ENCODE peak calls at places on chromosomes 4 and X, in seven cellular contexts. One of them, this sample, is unnamed.

GRCh38 chr4:177339794-177340374 is 30.2 kb downstream of the NEIL3 start:
- DNase-seq in IMR-90: peak; percentile 51
- DNase-seq in small intestine: peak; percentile 69
- DNase-seq in tibial nerve: no peak
- DNase-seq in lower lobe of right lung: no peak
- DNase-seq in adrenal gland: no peak
- DNase-seq in mesenchymal stem cell: peak; percentile 66
- DNase-seq in this sample: no peak

GRCh38 chrX:7941390-7942042 is 14.3 kb upstream of the PNPLA4 start:
- DNase-seq in adrenal gland: no peak
- DNase-seq in lower lobe of right lung: no peak
- DNase-seq in small intestine: peak; percentile 34
- DNase-seq in tibial nerve: no peak
- DNase-seq in mesenchymal stem cell: no peak
- DNase-seq in IMR-90: peak; percentile 7
- DNase-seq in this sample: no peak

GRCh38 chr4:165343353-165344191 is 16.1 kb downstream of the MSMO1 start:
- DNase-seq in lower lobe of right lung: no peak
- DNase-seq in IMR-90: no peak
- DNase-seq in tibial nerve: no peak
- DNase-seq in adrenal gland: no peak
- DNase-seq in mesenchymal stem cell: no peak
- DNase-seq in small intestine: peak; percentile 42
- DNase-seq in this sample: no peak

GRCh38 chrX:68894513-68895338 is 65.9 kb downstream of the EFNB1 start:
- DNase-seq in lower lobe of right lung: peak; percentile 67
- DNase-seq in IMR-90: peak; percentile 18
- DNase-seq in tibial nerve: peak; percentile 37
- DNase-seq in small intestine: peak; percentile 72
- DNase-seq in adrenal gland: peak; percentile 42
- DNase-seq in mesenchymal stem cell: peak; percentile 63
- DNase-seq in this sample: no peak

GRCh38 chr4:3680656-3681055 is 85.5 kb upstream of the ADRA2C start:
- DNase-seq in IMR-90: no peak
- DNase-seq in adrenal gland: no peak
- DNase-seq in tibial nerve: no peak
- DNase-seq in small intestine: no peak
- DNase-seq in mesenchymal stem cell: no peak
- DNase-seq in lower lobe of right lung: peak; percentile 19
- DNase-seq in this sample: no peak

GRCh38 chr4:33837043-33837442 is 2407.3 kb downstream of the ARAP2 start:
- DNase-seq in adrenal gland: no peak
- DNase-seq in tibial nerve: no peak
- DNase-seq in small intestine: no peak
- DNase-seq in lower lobe of right lung: no peak
- DNase-seq in IMR-90: peak; percentile 80
- DNase-seq in mesenchymal stem cell: peak; percentile 79
- DNase-seq in this sample: no peak

GRCh38 chr4:3384771-3385701 is 56.7 kb upstream of the HGFAC start:
- DNase-seq in small intestine: peak; percentile 67
- DNase-seq in mesenchymal stem cell: no peak
- DNase-seq in IMR-90: no peak
- DNase-seq in tibial nerve: peak; percentile 49
- DNase-seq in lower lobe of right lung: peak; percentile 84
- DNase-seq in adrenal gland: peak; percentile 67
- DNase-seq in this sample: no peak

GRCh38 chrX:38919853-38920528 is 118.7 kb downstream of the MID1IP1 start:
- DNase-seq in lower lobe of right lung: no peak
- DNase-seq in mesenchymal stem cell: no peak
- DNase-seq in tibial nerve: no peak
- DNase-seq in adrenal gland: no peak
- DNase-seq in small intestine: no peak
- DNase-seq in IMR-90: no peak
- DNase-seq in this sample: no peak

GRCh38 chr4:73777612-73778011 is 37.2 kb downstream of the CXCL8 start:
- DNase-seq in lower lobe of right lung: no peak
- DNase-seq in IMR-90: peak; percentile 7
- DNase-seq in mesenchymal stem cell: no peak
- DNase-seq in small intestine: no peak
- DNase-seq in tibial nerve: no peak
- DNase-seq in adrenal gland: no peak
- DNase-seq in this sample: no peak

GRCh38 chr4:55116450-55116849 is 8.9 kb downstream of the KDR start:
- DNase-seq in small intestine: no peak
- DNase-seq in IMR-90: no peak
- DNase-seq in tibial nerve: no peak
- DNase-seq in lower lobe of right lung: no peak
- DNase-seq in mesenchymal stem cell: no peak
- DNase-seq in adrenal gland: no peak
- DNase-seq in this sample: no peak

GRCh38 chr4:169976951-169977350 is 49.2 kb downstream of the MFAP3L start:
- DNase-seq in adrenal gland: no peak
- DNase-seq in mesenchymal stem cell: no peak
- DNase-seq in tibial nerve: no peak
- DNase-seq in IMR-90: no peak
- DNase-seq in small intestine: no peak
- DNase-seq in lower lobe of right lung: no peak
- DNase-seq in this sample: no peak

GRCh38 chr4:15670576-15670975 is 11.1 kb upstream of the FAM200B start:
- DNase-seq in tibial nerve: no peak
- DNase-seq in lower lobe of right lung: no peak
- DNase-seq in small intestine: no peak
- DNase-seq in adrenal gland: no peak
- DNase-seq in IMR-90: no peak
- DNase-seq in mesenchymal stem cell: no peak
- DNase-seq in this sample: no peak

GRCh38 chr4:48899950-48900349 is 6.6 kb downstream of the OCIAD2 start:
- DNase-seq in lower lobe of right lung: no peak
- DNase-seq in tibial nerve: no peak
- DNase-seq in mesenchymal stem cell: peak; percentile 64
- DNase-seq in IMR-90: peak; percentile 19
- DNase-seq in small intestine: no peak
- DNase-seq in adrenal gland: no peak
- DNase-seq in this sample: no peak

GRCh38 chr4:48904101-48904500 is 2.5 kb downstream of the OCIAD2 start:
- DNase-seq in small intestine: no peak
- DNase-seq in IMR-90: no peak
- DNase-seq in tibial nerve: no peak
- DNase-seq in mesenchymal stem cell: no peak
- DNase-seq in adrenal gland: no peak
- DNase-seq in lower lobe of right lung: no peak
- DNase-seq in this sample: no peak

GRCh38 chr4:48901196-48901595 is 5.4 kb downstream of the OCIAD2 start:
- DNase-seq in mesenchymal stem cell: no peak
- DNase-seq in IMR-90: no peak
- DNase-seq in lower lobe of right lung: no peak
- DNase-seq in tibial nerve: no peak
- DNase-seq in small intestine: no peak
- DNase-seq in adrenal gland: no peak
- DNase-seq in this sample: no peak

GRCh38 chr4:48904541-48905142 is 1.9 kb downstream of the OCIAD2 start:
- DNase-seq in small intestine: no peak
- DNase-seq in mesenchymal stem cell: peak; percentile 4
- DNase-seq in tibial nerve: no peak
- DNase-seq in IMR-90: peak; percentile 29
- DNase-seq in adrenal gland: no peak
- DNase-seq in lower lobe of right lung: no peak
- DNase-seq in this sample: no peak

DNA sequence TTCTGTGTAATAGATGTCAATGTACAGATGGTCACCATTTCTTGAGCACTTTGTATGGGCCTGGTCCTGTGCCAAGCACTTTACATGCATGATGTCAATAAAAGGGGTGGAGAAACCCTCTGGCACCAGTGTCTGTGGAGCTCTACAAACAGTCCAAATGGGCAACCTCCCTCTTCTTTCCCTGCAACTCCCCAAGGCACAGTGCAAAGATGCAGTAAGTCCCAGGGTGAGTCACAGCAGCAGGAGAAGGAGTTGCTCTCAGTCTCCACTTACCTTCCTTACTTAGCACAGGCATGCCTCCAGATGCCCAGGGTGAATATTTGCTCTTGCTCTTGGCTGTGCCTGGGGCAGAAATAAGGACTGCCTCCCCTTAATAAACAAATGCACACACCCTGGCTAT is 4.3 kb downstream of the OCIAD2 start:
- DNase-seq in tibial nerve: no peak
- DNase-seq in mesenchymal stem cell: peak; percentile 35
- DNase-seq in adrenal gland: no peak
- DNase-seq in IMR-90: peak; percentile 30
- DNase-seq in lower lobe of right lung: no peak
- DNase-seq in small intestine: peak; percentile 62
- DNase-seq in this sample: no peak
- H3K4me1 ChIP-seq in tibial nerve: peaks cover 5% of the 10 kb centered on the region
- H3K4me1 ChIP-seq in mesenchymal stem cell: peaks cover 24% of the 10 kb centered on the region
- H3K4me1 ChIP-seq in adrenal gland: peaks cover 13% of the 10 kb centered on the region
- H3K4me1 ChIP-seq in IMR-90: peaks cover 1% of the 10 kb centered on the region
- H3K4me1 ChIP-seq in lower lobe of right lung: peaks cover 19% of the 10 kb centered on the region
- H3K4me1 ChIP-seq in small intestine: peaks cover 2% of the 10 kb centered on the region
- H3K4me1 ChIP-seq in this sample: peaks cover 5% of the 10 kb centered on the region

DNA sequence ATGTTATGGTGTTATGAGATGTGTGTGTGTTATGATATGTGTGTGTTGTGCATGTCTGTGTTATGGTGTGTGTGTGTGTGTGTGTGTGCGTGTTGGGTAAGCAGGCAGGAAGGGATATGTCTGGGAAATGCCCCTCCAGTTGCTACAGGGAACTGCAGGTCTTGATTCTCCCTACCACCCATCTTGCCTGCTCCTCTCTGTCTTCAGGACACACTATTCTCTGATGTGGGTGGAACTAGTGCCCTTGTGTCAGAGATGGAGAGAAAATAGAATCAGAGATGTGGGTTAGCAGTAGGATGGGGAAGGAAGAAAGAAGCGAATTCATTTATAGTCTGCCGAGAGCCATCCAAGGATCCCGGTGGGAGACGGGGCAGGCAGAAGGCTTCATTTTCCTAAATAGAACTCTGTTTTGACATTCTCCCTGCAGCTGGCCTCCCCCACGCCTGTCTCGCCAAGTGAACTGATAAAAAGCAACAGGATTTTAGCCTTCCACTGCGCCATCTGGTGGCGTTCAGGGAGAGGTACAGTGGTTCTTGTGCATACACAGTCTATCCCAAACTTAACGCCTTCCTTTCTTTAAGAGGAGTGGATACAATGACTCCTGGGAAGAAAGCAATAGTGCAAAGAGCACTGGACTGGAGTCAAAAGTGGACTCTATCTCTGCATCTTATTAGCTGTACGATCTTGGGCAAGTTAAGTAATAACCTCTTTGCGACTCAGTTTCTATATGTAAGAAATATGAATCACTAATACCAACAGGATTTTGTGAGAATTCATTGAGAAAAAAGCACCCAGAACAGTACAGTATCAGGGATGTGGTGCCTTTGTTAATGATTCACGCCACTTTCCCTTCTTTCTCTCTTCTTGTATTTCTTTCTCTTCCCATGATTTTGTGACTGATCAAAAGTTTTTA is 14.1 kb upstream of the MGST2 start:
- DNase-seq in mesenchymal stem cell: peak; percentile 83
- DNase-seq in lower lobe of right lung: peak; percentile 80
- DNase-seq in IMR-90: peak; percentile 83
- DNase-seq in small intestine: peak; percentile 77
- DNase-seq in tibial nerve: peak; percentile 67
- DNase-seq in adrenal gland: peak; percentile 75
- DNase-seq in this sample: no peak
- H3K4me3 ChIP-seq in mesenchymal stem cell: no peak overlapping the region
- H3K4me3 ChIP-seq in lower lobe of right lung: no peak overlapping the region
- H3K4me3 ChIP-seq in IMR-90: no peak overlapping the region
- H3K4me3 ChIP-seq in small intestine: no peak overlapping the region
- H3K4me3 ChIP-seq in tibial nerve: peak overlapping the region; percentile 29
- H3K4me3 ChIP-seq in adrenal gland: no peak overlapping the region
- H3K4me3 ChIP-seq in this sample: no peak overlapping the region

GRCh38 chrX:136303041-136303440 is 2.3 kb downstream of the ADGRG4 start:
- DNase-seq in lower lobe of right lung: no peak
- DNase-seq in mesenchymal stem cell: no peak
- DNase-seq in IMR-90: no peak
- DNase-seq in small intestine: no peak
- DNase-seq in adrenal gland: no peak
- DNase-seq in tibial nerve: no peak
- DNase-seq in this sample: no peak

GRCh38 chrX:136310411-136310810 is 9.6 kb downstream of the ADGRG4 start:
- DNase-seq in tibial nerve: no peak
- DNase-seq in mesenchymal stem cell: peak; percentile 43
- DNase-seq in IMR-90: peak; percentile 1
- DNase-seq in small intestine: no peak
- DNase-seq in lower lobe of right lung: no peak
- DNase-seq in adrenal gland: peak; percentile 42
- DNase-seq in this sample: no peak

GRCh38 chrX:136307471-136307870 is 6.7 kb downstream of the ADGRG4 start:
- DNase-seq in adrenal gland: no peak
- DNase-seq in lower lobe of right lung: no peak
- DNase-seq in IMR-90: no peak
- DNase-seq in mesenchymal stem cell: no peak
- DNase-seq in small intestine: no peak
- DNase-seq in tibial nerve: no peak
- DNase-seq in this sample: no peak

GRCh38 chrX:136304493-136304892 is 3.7 kb downstream of the ADGRG4 start:
- DNase-seq in lower lobe of right lung: no peak
- DNase-seq in IMR-90: no peak
- DNase-seq in small intestine: no peak
- DNase-seq in adrenal gland: no peak
- DNase-seq in tibial nerve: no peak
- DNase-seq in mesenchymal stem cell: no peak
- DNase-seq in this sample: no peak

GRCh38 chrX:136306182-136306581 is 5.4 kb downstream of the ADGRG4 start:
- DNase-seq in mesenchymal stem cell: no peak
- DNase-seq in adrenal gland: no peak
- DNase-seq in lower lobe of right lung: no peak
- DNase-seq in small intestine: no peak
- DNase-seq in tibial nerve: no peak
- DNase-seq in IMR-90: no peak
- DNase-seq in this sample: no peak
- H3K27me3 ChIP-seq in mesenchymal stem cell: peaks cover 23% of the 10 kb centered on the region
- H3K27me3 ChIP-seq in adrenal gland: peaks cover 12% of the 10 kb centered on the region
- H3K27me3 ChIP-seq in lower lobe of right lung: no peaks in the 10 kb centered on the region
- H3K27me3 ChIP-seq in small intestine: no peaks in the 10 kb centered on the region
- H3K27me3 ChIP-seq in tibial nerve: peaks cover 9% of the 10 kb centered on the region
- H3K27me3 ChIP-seq in IMR-90: no peaks in the 10 kb centered on the region
- H3K27me3 ChIP-seq in this sample: no peaks in the 10 kb centered on the region

GRCh38 chr4:36310237-36310636 is 28.8 kb downstream of the DTHD1 start:
- DNase-seq in IMR-90: no peak
- DNase-seq in tibial nerve: no peak
- DNase-seq in small intestine: no peak
- DNase-seq in mesenchymal stem cell: no peak
- DNase-seq in adrenal gland: no peak
- DNase-seq in lower lobe of right lung: no peak
- DNase-seq in this sample: no peak

GRCh38 chr4:36313687-36314086 is 32.3 kb downstream of the DTHD1 start:
- DNase-seq in adrenal gland: no peak
- DNase-seq in IMR-90: no peak
- DNase-seq in tibial nerve: no peak
- DNase-seq in small intestine: no peak
- DNase-seq in lower lobe of right lung: no peak
- DNase-seq in mesenchymal stem cell: no peak
- DNase-seq in this sample: no peak

GRCh38 chr4:36310793-36311192 is 29.4 kb downstream of the DTHD1 start:
- DNase-seq in IMR-90: no peak
- DNase-seq in small intestine: no peak
- DNase-seq in lower lobe of right lung: no peak
- DNase-seq in adrenal gland: peak; percentile 31
- DNase-seq in tibial nerve: peak; percentile 33
- DNase-seq in mesenchymal stem cell: no peak
- DNase-seq in this sample: no peak

GRCh38 chr4:36316544-36317082 is 35.2 kb downstream of the DTHD1 start:
- DNase-seq in IMR-90: peak; percentile 27
- DNase-seq in tibial nerve: no peak
- DNase-seq in mesenchymal stem cell: no peak
- DNase-seq in lower lobe of right lung: no peak
- DNase-seq in adrenal gland: no peak
- DNase-seq in small intestine: no peak
- DNase-seq in this sample: no peak

GRCh38 chr4:36312511-36312910 is 31.1 kb downstream of the DTHD1 start:
- DNase-seq in small intestine: no peak
- DNase-seq in lower lobe of right lung: no peak
- DNase-seq in mesenchymal stem cell: no peak
- DNase-seq in IMR-90: no peak
- DNase-seq in tibial nerve: no peak
- DNase-seq in adrenal gland: no peak
- DNase-seq in this sample: no peak
- H3K4me1 ChIP-seq in small intestine: no peaks in the 10 kb centered on the region
- H3K4me1 ChIP-seq in lower lobe of right lung: peaks cover 19% of the 10 kb centered on the region
- H3K4me1 ChIP-seq in mesenchymal stem cell: no peaks in the 10 kb centered on the region
- H3K4me1 ChIP-seq in IMR-90: no peaks in the 10 kb centered on the region
- H3K4me1 ChIP-seq in tibial nerve: no peaks in the 10 kb centered on the region
- H3K4me1 ChIP-seq in adrenal gland: peaks cover 5% of the 10 kb centered on the region
- H3K4me1 ChIP-seq in this sample: no peaks in the 10 kb centered on the region